ENCODE peak calls at places on chromosomes 5 and 9, in ten cellular contexts. N is mammary epithelial cell; A is iris pigment epithelial cell; T is ELR; L is cardiac fibroblast; F is MV-4-11; W is activated naive CD8-positive, alpha-beta T cell treated with anti-CD3 and anti-CD28 coated beads, Interleukin-2, amount 50 U/mL, for 24 hours; S is neural progenitor cell; Z is uterus; K is dermis blood vessel endothelial cell. Y is an unnamed sample.

GRCh38 chr9:122131401-122131921 is 28.1 kb downstream of the NDUFA8 start:
- DNase-seq in N (no peak), A (no peak), T (no peak), L (no peak), F (no peak), W (no peak), S (peak; percentile 74), Z (no peak), K (no peak), Y (no peak)

GRCh38 chr5:159017787-159018186 is 81.9 kb downstream of the EBF1 start:
- DNase-seq in N (peak; percentile 26), A (peak; percentile 92), T (peak; percentile 79), L (peak; percentile 89), F (peak; percentile 80), W (no peak), S (no peak), Z (peak; percentile 76), K (peak; percentile 72), Y (peak; percentile 88)

GRCh38 chr5:50969207-50970145 is 303.0 kb downstream of the PARP8 start:
- DNase-seq in N (no peak), A (no peak), T (no peak), L (no peak), F (no peak), W (no peak), S (peak; percentile 62), Z (no peak), K (no peak), Y (no peak)

GRCh38 chr5:160155017-160155725 is 35.9 kb upstream of the PWWP2A start:
- DNase-seq in N (no peak), A (peak; percentile 40), T (no peak), L (no peak), F (no peak), W (no peak), S (no peak), Z (no peak), K (no peak), Y (peak; percentile 46)

GRCh38 chr9:112771359-112772214 is 21.0 kb downstream of the SNX30 start:
- DNase-seq in N (no peak), A (no peak), T (no peak), L (peak; percentile 26), F (peak; percentile 57), W (no peak), S (no peak), Z (no peak), K (no peak), Y (no peak)

GRCh38 chr5:427415-428087 is 15.4 kb upstream of the EXOC3 start:
- DNase-seq in N (no peak), A (no peak), T (no peak), L (no peak), F (no peak), W (no peak), S (no peak), Z (no peak), K (no peak), Y (no peak)

GRCh38 chr5:39411051-39411450 is 13.7 kb downstream of the DAB2 start:
- DNase-seq in N (peak; percentile 78), A (peak; percentile 83), T (peak; percentile 78), L (peak; percentile 65), F (peak; percentile 28), W (no peak), S (no peak), Z (no peak), K (peak; percentile 74), Y (peak; percentile 80)

GRCh38 chr5:51387854-51388320 is 4.6 kb downstream of the ISL1 start:
- DNase-seq in N (no peak), A (no peak), T (no peak), L (no peak), F (no peak), W (no peak), S (peak; percentile 61), Z (no peak), K (no peak), Y (no peak)

GRCh38 chr9:113622600-113623400 is 159.3 kb downstream of the RGS3 start:
- DNase-seq in N (peak; percentile 90), A (peak; percentile 86), T (peak; percentile 98), L (peak; percentile 82), F (peak; percentile 22), W (peak; percentile 76), S (no peak), Z (no peak), K (peak; percentile 92), Y (peak; percentile 84)